ENCODE peak calls at places on chromosomes 5 and 9, in four cellular contexts. U, Q, F and C are unnamed samples.

GRCh38 chr5:83877911-83878706 is 157.5 kb upstream of the HAPLN1 start:
- DNase-seq in U (peak), Q (no peak), F (no peak), C (no peak)

GRCh38 chr9:34334337-34334824 is 5.0 kb downstream of the NUDT2 start:
- DNase-seq in U (no peak), Q (no peak), F (no peak), C (no peak)

GRCh38 chr5:154118385-154118784 is 72.1 kb upstream of the GALNT10 start:
- DNase-seq in U (no peak), Q (no peak), F (no peak), C (no peak)

GRCh38 chr9:81028504-81028903 is 660.8 kb downstream of the TLE1 start:
- DNase-seq in U (peak), Q (no peak), F (no peak), C (peak)

GRCh38 chr5:165834922-165835321 is 2329.5 kb downstream of the MAT2B start:
- DNase-seq in U (no peak), Q (no peak), F (no peak), C (no peak)

GRCh38 chr5:56314536-56314935 is 81.4 kb upstream of the ANKRD55 start:
- DNase-seq in U (peak), Q (no peak), F (no peak), C (no peak)

GRCh38 chr5:60687927-60688720 is 11.8 kb downstream of the DEPDC1B start:
- DNase-seq in U (peak), Q (no peak), F (no peak), C (peak)

GRCh38 chr9:91197232-91198181 is 164.2 kb downstream of the AUH start:
- DNase-seq in U (peak), Q (no peak), F (no peak), C (peak)

GRCh38 chr5:27315541-27316282 is 277.3 kb upstream of the CDH9 start:
- DNase-seq in U (peak), Q (no peak), F (no peak), C (no peak)

GRCh38 chr5:148382961-148383360 is 797 bp upstream of the FBXO38 start:
- DNase-seq in U (peak), Q (no peak), F (no peak), C (no peak)

GRCh38 chr9:123998970-123999621 is 12.5 kb upstream of the LHX2 start:
- DNase-seq in U (no peak), Q (no peak), F (no peak), C (no peak)